ENCODE peak calls at places on chromosomes 11 and 22, in six cellular contexts. D, G, A, B, E and I are unnamed samples.

GRCh38 chr11:33013706-33014105 is 2.0 kb upstream of the DEPDC7 start:
- DNase-seq in B (peak; percentile 10), G (no peak), D (no peak), E (no peak), A (no peak), I (no peak)

GRCh38 chr22:39288135-39288898 is 31.1 kb downstream of the RPL3 start:
- DNase-seq in B (no peak), D (no peak), E (no peak), G (no peak), A (no peak), I (no peak)

GRCh38 chr11:33642461-33643166 is 58.0 kb downstream of the C11orf91 start:
- DNase-seq in A (no peak), B (no peak), G (no peak), D (no peak), E (no peak), I (no peak)

GRCh38 chr11:44950036-44950624 is 553 bp downstream of the TP53I11 start:
- DNase-seq in D (no peak), G (peak; percentile 62), E (peak; percentile 85), B (no peak), A (no peak), I (no peak)

GRCh38 chr11:120337133-120337895 is 1.1 kb downstream of the ARHGEF12 start:
- DNase-seq in G (peak; percentile 30), B (peak; percentile 62), A (no peak), E (no peak), D (no peak), I (peak; percentile 41)

GRCh38 chr22:12601870-12602779 is 2925.9 kb upstream of the OR11H1 start:
- DNase-seq in A (peak; percentile 78), D (no peak), G (no peak), B (peak; percentile 61), E (no peak), I (no peak)

GRCh38 chr11:3837793-3838192 is 3.0 kb downstream of the RHOG start:
- DNase-seq in D (no peak), E (no peak), G (no peak), B (no peak), A (peak; percentile 80), I (no peak)

GRCh38 chr11:14967581-14968214 is 4.5 kb downstream of the CALCA start:
- DNase-seq in D (no peak), A (no peak), E (no peak), B (no peak), G (no peak), I (no peak)

GRCh38 chr22:46693634-46694422 is 44.2 kb downstream of the CERK start:
- DNase-seq in G (no peak), A (no peak), B (no peak), E (no peak), D (no peak), I (no peak)

GRCh38 chr11:117950320-117950719 is 21.1 kb upstream of the TMPRSS13 start:
- DNase-seq in D (no peak), G (no peak), E (peak; percentile 22), A (peak; percentile 66), B (no peak), I (no peak)
- TF ChIP-seq CREB1 in D (no peak), G (no peak), E (no peak), A (no peak), B (no peak), I (no peak)

DNA sequence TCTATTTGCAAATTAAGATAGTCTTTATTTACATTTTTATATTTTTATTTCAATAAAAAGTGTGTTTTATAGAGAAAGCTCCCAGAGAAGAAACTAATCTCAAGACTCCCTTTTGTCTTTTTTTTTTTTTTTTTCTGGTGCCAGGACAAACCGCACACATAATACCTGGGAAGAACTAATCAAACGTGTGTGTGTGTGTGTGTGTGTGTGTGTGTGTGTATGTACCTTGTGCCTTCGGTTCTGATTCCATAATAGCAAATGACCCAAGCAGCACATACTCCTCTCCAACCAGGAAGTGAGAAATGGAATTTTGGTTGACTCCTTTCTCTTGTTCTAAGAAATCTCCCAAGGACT is 65.2 kb downstream of the ST3GAL4 start:
- DNase-seq in B (no peak), D (no peak), E (no peak), G (no peak), A (no peak), I (no peak)
- TF ChIP-seq CREB1 in B (no peak), D (no peak), E (no peak), G (no peak), A (no peak), I (no peak)

GRCh38 chr11:123588117-123588815 is 66.2 kb downstream of the SCN3B start:
- DNase-seq in E (no peak), B (peak; percentile 67), G (no peak), D (no peak), A (no peak), I (no peak)
- TF ChIP-seq CREB1 in E (no peak), B (no peak), G (no peak), D (no peak), A (no peak), I (no peak)

GRCh38 chr11:64725601-64726139 is 2.7 kb upstream of the NRXN2 start:
- DNase-seq in A (no peak), G (no peak), D (no peak), B (no peak), E (no peak), I (peak; percentile 52)

GRCh38 chr11:64723117-64723906 is at the start of gene NRXN2:
- DNase-seq in A (peak; percentile 94), D (peak; percentile 48), E (peak; percentile 97), G (peak; percentile 87), B (peak; percentile 34), I (peak; percentile 94)

GRCh38 chr11:64726211-64726641 is 3.2 kb upstream of the NRXN2 start:
- DNase-seq in B (no peak), A (no peak), E (no peak), D (no peak), G (no peak), I (peak; percentile 41)

GRCh38 chr11:64723907-64724862 is 1.2 kb upstream of the NRXN2 start:
- DNase-seq in B (no peak), A (no peak), E (no peak), G (no peak), D (no peak), I (no peak)

DNA sequence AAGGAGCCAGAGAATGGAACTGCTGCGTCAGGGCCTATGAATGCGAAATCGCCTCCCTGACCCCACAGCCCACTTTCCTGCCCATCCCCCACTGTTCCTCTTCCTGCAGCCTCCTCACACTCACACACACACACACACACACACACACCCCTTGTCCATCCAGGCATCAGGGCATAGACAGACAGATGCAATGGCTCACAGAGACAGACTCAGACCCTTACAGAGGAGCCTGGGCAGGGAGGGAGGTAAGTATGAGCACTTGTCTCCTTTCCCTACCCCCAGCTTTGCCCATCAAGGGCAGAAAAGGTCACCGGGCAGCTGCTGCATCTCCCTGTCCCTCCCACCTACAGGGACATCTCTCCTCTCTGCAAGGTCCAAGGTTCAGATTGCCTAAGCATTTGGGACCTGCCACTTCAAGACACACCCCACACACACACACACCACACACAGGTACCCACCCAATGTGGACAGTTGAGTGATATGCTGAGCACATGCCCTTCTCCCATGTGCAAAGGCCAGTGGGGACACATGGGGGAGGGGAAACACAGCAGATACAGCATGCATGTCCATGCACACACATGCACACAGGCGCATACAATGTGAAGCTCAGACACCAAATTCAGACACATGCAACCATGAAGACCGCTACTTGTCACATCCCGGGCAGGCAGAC is 2.0 kb upstream of the NRXN2 start:
- DNase-seq in D (no peak), G (no peak), B (peak; percentile 56), E (no peak), A (no peak), I (no peak)
- TF ChIP-seq CREB1 in D (no peak), G (no peak), B (no peak), E (no peak), A (no peak), I (no peak)

GRCh38 chr11:834371-835316 is 1.9 kb downstream of the CD151 start:
- DNase-seq in A (no peak), G (no peak), B (no peak), D (no peak), E (no peak), I (no peak)
- TF ChIP-seq CREB1 in A (no peak), G (no peak), B (no peak), D (no peak), E (no peak), I (no peak)

DNA sequence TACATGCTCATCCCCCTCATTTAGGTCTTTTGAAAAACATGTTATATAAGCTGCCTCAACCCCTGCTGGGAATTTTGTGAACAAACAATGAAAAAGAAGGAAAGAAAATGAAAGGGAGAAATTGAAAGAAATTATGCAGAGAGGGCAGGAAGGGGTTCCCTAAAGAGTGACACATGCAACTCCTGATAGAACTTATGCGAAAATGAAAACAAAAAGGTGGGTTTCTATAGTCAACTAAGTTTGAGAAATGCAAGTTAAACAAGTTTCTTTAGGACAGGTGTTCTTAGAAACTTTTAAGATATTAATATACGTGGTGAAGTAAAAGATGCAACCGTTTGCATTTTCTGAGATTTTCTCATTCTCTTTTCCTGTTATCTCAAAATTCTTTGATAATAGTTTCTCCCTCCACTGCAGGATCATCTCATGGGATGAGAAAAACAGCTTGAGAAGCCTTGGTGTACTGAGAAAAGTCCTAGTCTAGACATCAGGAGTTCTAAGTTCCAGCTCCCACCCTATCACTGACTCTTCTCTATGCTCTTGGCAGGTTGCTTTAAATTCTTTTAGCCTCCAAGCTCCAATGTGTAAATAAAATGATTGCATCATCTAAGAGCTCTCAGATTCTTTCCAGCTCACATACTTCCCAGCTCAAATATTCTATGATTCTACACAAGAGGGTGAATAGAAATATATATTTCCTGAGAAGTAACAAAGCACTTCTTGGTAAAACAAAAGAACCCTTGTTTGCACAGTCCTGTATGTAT is 109.2 kb downstream of the FAM76B start:
- DNase-seq in D (no peak), A (no peak), G (no peak), B (no peak), E (no peak), I (peak; percentile 6)
- TF ChIP-seq CREB1 in D (no peak), A (no peak), G (no peak), B (no peak), E (no peak), I (no peak)

GRCh38 chr11:26087095-26087935 is 244.6 kb upstream of the ANO3 start:
- DNase-seq in E (no peak), B (no peak), A (no peak), G (no peak), D (peak; percentile 56), I (no peak)
- TF ChIP-seq CREB1 in E (no peak), B (no peak), A (no peak), G (no peak), D (no peak), I (no peak)

GRCh38 chr22:19375435-19375834 is 56.1 kb downstream of the HIRA start:
- DNase-seq in G (no peak), B (no peak), E (no peak), A (no peak), D (no peak), I (no peak)
- TF ChIP-seq CREB1 in G (no peak), B (no peak), E (no peak), A (no peak), D (no peak), I (no peak)